ENCODE peak calls at places on chromosomes 1 and 21, in four cellular contexts. R is stimulated activated CD4-positive, alpha-beta T cell treated with anti-CD3 and anti-CD28 coated beads, Interleukin-1b, Interleukin-23, amount 100 ng/mL, for 1 hour; H is WTC11; T is activated naive CD4-positive, alpha-beta T cell. Q is an unnamed sample.

GRCh38 chr1:920008-920407 is 3.7 kb upstream of the SAMD11 start:
- DNase-seq in R (no peak), H (no peak), T (no peak), Q (no peak)

GRCh38 chr1:64686828-64687724 is 57.8 kb upstream of the RAVER2 start:
- DNase-seq in R (no peak), H (no peak), T (no peak), Q (peak; percentile 20)

GRCh38 chr1:9375912-9376311 is 83.2 kb downstream of the SPSB1 start:
- DNase-seq in R (no peak), H (no peak), T (no peak), Q (no peak)

GRCh38 chr1:223401873-223402789 is 8.9 kb downstream of the CCDC185 start:
- DNase-seq in R (no peak), H (no peak), T (no peak), Q (no peak)

GRCh38 chr1:25590096-25590824 is 26.3 kb upstream of the MAN1C1 start:
- DNase-seq in R (no peak), H (no peak), T (no peak), Q (no peak)

GRCh38 chr1:150961756-150962155 is 12.9 kb downstream of the CERS2 start:
- DNase-seq in R (no peak), H (no peak), T (no peak), Q (no peak)

GRCh38 chr1:28518745-28519341 is 13.0 kb downstream of the RCC1 start:
- DNase-seq in R (no peak), H (no peak), T (no peak), Q (no peak)

GRCh38 chr1:59061876-59062275 is 235.0 kb upstream of the FGGY start:
- DNase-seq in R (no peak), H (no peak), T (no peak), Q (no peak)

GRCh38 chr1:23562138-23562819 is 3.0 kb upstream of the ID3 start:
- DNase-seq in R (no peak), H (peak; percentile 93), T (no peak), Q (peak; percentile 92)

GRCh38 chr1:157107702-157108101 is 8.1 kb upstream of the ETV3L start:
- DNase-seq in R (no peak), H (no peak), T (no peak), Q (no peak)

GRCh38 chr21:34736116-34736870 is 67.5 kb downstream of the CLIC6 start:
- DNase-seq in R (no peak), H (no peak), T (no peak), Q (no peak)

GRCh38 chr1:157377216-157377821 is 175.0 kb downstream of the FCRL5 start:
- DNase-seq in R (no peak), H (peak; percentile 75), T (no peak), Q (peak; percentile 37)

GRCh38 chr1:28173151-28173979 is 3.1 kb downstream of the PTAFR start:
- DNase-seq in R (no peak), H (no peak), T (no peak), Q (no peak)

GRCh38 chr21:28334407-28334806 is 658.3 kb downstream of the LTN1 start:
- DNase-seq in R (no peak), H (no peak), T (no peak), Q (no peak)

GRCh38 chr1:43069481-43070050 is 102.5 kb downstream of the EBNA1BP2 start:
- DNase-seq in R (no peak), H (peak; percentile 28), T (no peak), Q (no peak)

GRCh38 chr1:186202174-186202843 is 172.7 kb downstream of the TPR start:
- DNase-seq in R (no peak), H (no peak), T (no peak), Q (no peak)

GRCh38 chr1:204633665-204634064 is 51.9 kb downstream of the LRRN2 start:
- DNase-seq in R (no peak), H (no peak), T (no peak), Q (no peak)

GRCh38 chr1:228163004-228163753 is 2.4 kb upstream of the IBA57 start:
- DNase-seq in R (no peak), H (no peak), T (no peak), Q (no peak)